ENCODE peak calls at places on chromosomes 4 and X, in four cellular contexts. H, W, M and I are unnamed samples.

GRCh38 chrX:2342878-2343277 is 157.9 kb downstream of the DHRSX start:
- DNase-seq in H (no peak), M (no peak), W (no peak), I (no peak)

GRCh38 chrX:86066998-86067397 is 19.6 kb upstream of the CHM start:
- DNase-seq in H (no peak), W (no peak), M (peak; percentile 71), I (no peak)

GRCh38 chr4:14078311-14078710 is 450.8 kb upstream of the BOD1L1 start:
- DNase-seq in M (no peak), W (no peak), H (no peak), I (no peak)

GRCh38 chr4:68732653-68733466 is 62.4 kb upstream of the UGT2B15 start:
- DNase-seq in M (no peak), H (no peak), W (no peak), I (no peak)

GRCh38 chrX:129772796-129773431 is 6.8 kb upstream of the SASH3 start:
- DNase-seq in H (no peak), W (no peak), M (peak; percentile 93), I (no peak)

GRCh38 chr4:145881585-145881984 is 57.0 kb downstream of the ZNF827 start:
- DNase-seq in W (no peak), H (no peak), M (no peak), I (no peak)

GRCh38 chr4:89134775-89135319 is 23.5 kb downstream of the TIGD2 start:
- DNase-seq in M (no peak), W (no peak), H (no peak), I (no peak)

GRCh38 chrX:38282044-38282443 is 45.3 kb downstream of the RPGR start:
- DNase-seq in H (no peak), W (no peak), M (no peak), I (no peak)

GRCh38 chrX:39782276-39782675 is 315.5 kb downstream of the BCOR start:
- DNase-seq in W (no peak), M (no peak), H (no peak), I (no peak)

GRCh38 chrX:132270699-132271098 is 51.5 kb upstream of the RAP2C start:
- DNase-seq in M (no peak), W (no peak), H (no peak), I (peak; percentile 3)

GRCh38 chr4:169345207-169345788 is 74.5 kb upstream of the SH3RF1 start:
- DNase-seq in H (no peak), M (no peak), W (no peak), I (no peak)

GRCh38 chr4:2046031-2046961 is 12.8 kb upstream of the NAT8L start:
- DNase-seq in H (no peak), W (no peak), M (no peak), I (no peak)

GRCh38 chrX:120401301-120401700 is 39.4 kb downstream of the ATP1B4 start:
- DNase-seq in W (no peak), H (no peak), M (no peak), I (no peak)

GRCh38 chrX:314781-315595 is 3.6 kb downstream of the GTPBP6 start:
- DNase-seq in H (no peak), M (no peak), W (no peak), I (no peak)

GRCh38 chr4:11698846-11699590 is 270.3 kb upstream of the HS3ST1 start:
- DNase-seq in H (no peak), M (no peak), W (no peak), I (no peak)

GRCh38 chrX:47556045-47556623 is 4.9 kb upstream of the ARAF start:
- DNase-seq in W (peak; percentile 66), M (no peak), H (peak; percentile 55), I (peak; percentile 81)

GRCh38 chr4:108965472-108966076 is 202.7 kb upstream of the ETNPPL start:
- DNase-seq in H (no peak), W (no peak), M (no peak), I (no peak)

GRCh38 chrX:42976729-42977366 is 198.9 kb upstream of the PPP1R2C start:
- DNase-seq in H (no peak), M (no peak), W (no peak), I (no peak)

GRCh38 chrX:51893931-51894696 is 691 bp downstream of the MAGED1 start:
- DNase-seq in W (no peak), H (no peak), M (peak; percentile 44), I (no peak)

GRCh38 chr4:76426272-76426671 is 5.3 kb upstream of the CCDC158 start:
- DNase-seq in M (no peak), W (no peak), H (no peak), I (no peak)

GRCh38 chr4:83658806-83659205 is 122.9 kb downstream of the GPAT3 start:
- DNase-seq in M (no peak), W (no peak), H (no peak), I (no peak)

GRCh38 chrX:119190251-119190651 is 45.8 kb upstream of the PGRMC1 start:
- DNase-seq in H (no peak), W (no peak), M (no peak), I (no peak)

GRCh38 chrX:72526534-72527508 is 45.8 kb downstream of the HDAC8 start:
- DNase-seq in M (no peak), H (no peak), W (no peak), I (no peak)

GRCh38 chr4:13524504-13525243 is 19.6 kb downstream of the NKX3-2 start:
- DNase-seq in M (no peak), H (no peak), W (no peak), I (no peak)

GRCh38 chrX:106917830-106918500 is 2.2 kb upstream of the CLDN2 start:
- DNase-seq in M (no peak), W (no peak), H (no peak), I (peak; percentile 66)

GRCh38 chr4:112210777-112211176 is 20.8 kb upstream of the AP1AR start:
- DNase-seq in M (no peak), W (no peak), H (no peak), I (no peak)

GRCh38 chr4:1815096-1815996 is 22.3 kb downstream of the FGFR3 start:
- DNase-seq in W (no peak), H (no peak), M (no peak), I (no peak)

GRCh38 chr4:108902769-108903168 is 139.9 kb upstream of the ETNPPL start:
- DNase-seq in M (no peak), H (no peak), W (no peak), I (no peak)

GRCh38 chr4:108361886-108362285 is 193.2 kb upstream of the LEF1 start:
- DNase-seq in W (no peak), M (no peak), H (no peak), I (no peak)

GRCh38 chr4:150784305-150784704 is 202.4 kb downstream of the MAB21L2 start:
- DNase-seq in M (no peak), H (no peak), W (no peak), I (no peak)

GRCh38 chrX:121336831-121337421 is 289.5 kb downstream of the GLUD2 start:
- DNase-seq in M (no peak), H (no peak), W (no peak), I (peak; percentile 71)